ENCODE peak calls at places on chromosomes 4 and X, in four cellular contexts. One of them, this sample, is unnamed.

GRCh38 chr4:160142579-160142978 is 1039.7 kb downstream of the RAPGEF2 start:
- DNase-seq in GM12878: peak; percentile 75
- DNase-seq in HepG2: no peak
- DNase-seq in K562: no peak
- DNase-seq in this sample: no peak

GRCh38 chr4:149291463-149291862 is 524.2 kb downstream of the IQCM start:
- DNase-seq in GM12878: no peak
- DNase-seq in K562: no peak
- DNase-seq in HepG2: no peak
- DNase-seq in this sample: no peak

GRCh38 chr4:86935833-86936721 is 1.3 kb downstream of the AFF1 start:
- DNase-seq in GM12878: peak; percentile 88
- DNase-seq in HepG2: peak; percentile 62
- DNase-seq in K562: peak; percentile 89
- DNase-seq in this sample: peak; percentile 35

GRCh38 chr4:25112349-25113008 is 47.8 kb downstream of the SEPSECS start:
- DNase-seq in K562: no peak
- DNase-seq in HepG2: no peak
- DNase-seq in GM12878: no peak
- DNase-seq in this sample: no peak

GRCh38 chr4:84877051-84877833 is 89.2 kb downstream of the WDFY3 start:
- DNase-seq in GM12878: no peak
- DNase-seq in K562: no peak
- DNase-seq in HepG2: no peak
- DNase-seq in this sample: no peak

GRCh38 chrX:97524340-97524739 is 640.6 kb downstream of the RPA4 start:
- DNase-seq in HepG2: no peak
- DNase-seq in K562: no peak
- DNase-seq in GM12878: no peak
- DNase-seq in this sample: no peak

GRCh38 chr4:55399581-55399980 is 3.8 kb downstream of the TMEM165 start:
- DNase-seq in GM12878: no peak
- DNase-seq in HepG2: no peak
- DNase-seq in K562: no peak
- DNase-seq in this sample: no peak

GRCh38 chrX:30806187-30806728 is 82.8 kb downstream of the TAB3 start:
- DNase-seq in GM12878: no peak
- DNase-seq in K562: no peak
- DNase-seq in HepG2: no peak
- DNase-seq in this sample: no peak

GRCh38 chrX:3990569-3990968 is 277.1 kb upstream of the PRKX start:
- DNase-seq in K562: peak; percentile 2
- DNase-seq in HepG2: no peak
- DNase-seq in GM12878: no peak
- DNase-seq in this sample: no peak

GRCh38 chr4:139453041-139453370 is 915 bp upstream of the RAB33B start:
- DNase-seq in K562: peak; percentile 65
- DNase-seq in HepG2: peak; percentile 88
- DNase-seq in GM12878: peak; percentile 59
- DNase-seq in this sample: peak; percentile 53

GRCh38 chr4:792729-793108 is 33.2 kb downstream of the CPLX1 start:
- DNase-seq in K562: no peak
- DNase-seq in GM12878: no peak
- DNase-seq in HepG2: no peak
- DNase-seq in this sample: no peak

GRCh38 chrX:46574941-46575381 is 1.4 kb downstream of the CHST7 start:
- DNase-seq in HepG2: no peak
- DNase-seq in GM12878: no peak
- DNase-seq in K562: no peak
- DNase-seq in this sample: no peak

GRCh38 chrX:54494970-54495813 is 842 bp downstream of the FGD1 start:
- DNase-seq in HepG2: no peak
- DNase-seq in K562: no peak
- DNase-seq in GM12878: no peak
- DNase-seq in this sample: no peak

GRCh38 chrX:42414057-42414456 is 363.9 kb downstream of the PPP1R2C start:
- DNase-seq in K562: no peak
- DNase-seq in GM12878: no peak
- DNase-seq in HepG2: no peak
- DNase-seq in this sample: no peak

GRCh38 chrX:111483876-111484275 is 27.6 kb upstream of the SERTM2 start:
- DNase-seq in K562: no peak
- DNase-seq in GM12878: no peak
- DNase-seq in HepG2: no peak
- DNase-seq in this sample: no peak

GRCh38 chr4:19348746-19349145 is 903.0 kb upstream of the SLIT2 start:
- DNase-seq in K562: no peak
- DNase-seq in HepG2: no peak
- DNase-seq in GM12878: no peak
- DNase-seq in this sample: no peak

GRCh38 chr4:144449623-144450022 is 196.3 kb upstream of the HHIP start:
- DNase-seq in GM12878: no peak
- DNase-seq in HepG2: no peak
- DNase-seq in K562: no peak
- DNase-seq in this sample: no peak

GRCh38 chr4:177118596-177118995 is 191.1 kb upstream of the NEIL3 start:
- DNase-seq in HepG2: no peak
- DNase-seq in GM12878: no peak
- DNase-seq in K562: no peak
- DNase-seq in this sample: no peak

GRCh38 chrX:70421618-70422017 is 1.5 kb upstream of the GDPD2 start:
- DNase-seq in HepG2: no peak
- DNase-seq in GM12878: no peak
- DNase-seq in K562: no peak
- DNase-seq in this sample: no peak

GRCh38 chr4:168059251-168059650 is 33.1 kb upstream of the ANXA10 start:
- DNase-seq in K562: no peak
- DNase-seq in HepG2: no peak
- DNase-seq in GM12878: no peak
- DNase-seq in this sample: no peak

GRCh38 chr4:87103691-87104187 is 116.7 kb downstream of the KLHL8 start:
- DNase-seq in GM12878: no peak
- DNase-seq in K562: no peak
- DNase-seq in HepG2: no peak
- DNase-seq in this sample: no peak

GRCh38 chrX:38482183-38482582 is 79.2 kb upstream of the TSPAN7 start:
- DNase-seq in HepG2: no peak
- DNase-seq in GM12878: no peak
- DNase-seq in K562: no peak
- DNase-seq in this sample: no peak

GRCh38 chr4:1232661-1233621 is 16.0 kb downstream of the CTBP1 start:
- DNase-seq in K562: no peak
- DNase-seq in GM12878: no peak
- DNase-seq in HepG2: no peak
- DNase-seq in this sample: no peak

GRCh38 chr4:6469144-6469543 is 3.3 kb downstream of the PPP2R2C start:
- DNase-seq in GM12878: no peak
- DNase-seq in K562: no peak
- DNase-seq in HepG2: no peak
- DNase-seq in this sample: no peak

GRCh38 chr4:163949976-163950601 is 455.6 kb downstream of the TMA16 start:
- DNase-seq in HepG2: no peak
- DNase-seq in GM12878: no peak
- DNase-seq in K562: no peak
- DNase-seq in this sample: no peak

GRCh38 chr4:71974681-71975080 is 57.1 kb upstream of the NPFFR2 start:
- DNase-seq in GM12878: no peak
- DNase-seq in HepG2: no peak
- DNase-seq in K562: no peak
- DNase-seq in this sample: no peak

GRCh38 chrX:118116308-118117068 is at the start of gene KLHL13:
- DNase-seq in GM12878: no peak
- DNase-seq in K562: peak; percentile 81
- DNase-seq in HepG2: no peak
- DNase-seq in this sample: peak; percentile 71

GRCh38 chrX:50067435-50068292 is 133.1 kb downstream of the AKAP4 start:
- DNase-seq in HepG2: peak; percentile 66
- DNase-seq in K562: no peak
- DNase-seq in GM12878: no peak
- DNase-seq in this sample: peak; percentile 48

GRCh38 chr4:155943610-155944329 is 9.9 kb downstream of the CTSO start:
- DNase-seq in HepG2: no peak
- DNase-seq in K562: no peak
- DNase-seq in GM12878: no peak
- DNase-seq in this sample: no peak

GRCh38 chr4:119099227-119099910 is 36.3 kb upstream of the MYOZ2 start:
- DNase-seq in HepG2: no peak
- DNase-seq in GM12878: no peak
- DNase-seq in K562: no peak
- DNase-seq in this sample: no peak

GRCh38 chr4:82551734-82552133 is 10.1 kb downstream of the TMEM150C start:
- DNase-seq in HepG2: no peak
- DNase-seq in K562: no peak
- DNase-seq in GM12878: no peak
- DNase-seq in this sample: no peak

GRCh38 chr4:82560853-82561744 is 689 bp downstream of the TMEM150C start:
- DNase-seq in HepG2: no peak
- DNase-seq in GM12878: no peak
- DNase-seq in K562: no peak
- DNase-seq in this sample: peak; percentile 51

GRCh38 chr4:82553020-82553419 is 8.8 kb downstream of the TMEM150C start:
- DNase-seq in GM12878: no peak
- DNase-seq in K562: no peak
- DNase-seq in HepG2: no peak
- DNase-seq in this sample: no peak

GRCh38 chr4:82559735-82560120 is 2.1 kb downstream of the TMEM150C start:
- DNase-seq in GM12878: no peak
- DNase-seq in K562: no peak
- DNase-seq in HepG2: no peak
- DNase-seq in this sample: no peak

DNA sequence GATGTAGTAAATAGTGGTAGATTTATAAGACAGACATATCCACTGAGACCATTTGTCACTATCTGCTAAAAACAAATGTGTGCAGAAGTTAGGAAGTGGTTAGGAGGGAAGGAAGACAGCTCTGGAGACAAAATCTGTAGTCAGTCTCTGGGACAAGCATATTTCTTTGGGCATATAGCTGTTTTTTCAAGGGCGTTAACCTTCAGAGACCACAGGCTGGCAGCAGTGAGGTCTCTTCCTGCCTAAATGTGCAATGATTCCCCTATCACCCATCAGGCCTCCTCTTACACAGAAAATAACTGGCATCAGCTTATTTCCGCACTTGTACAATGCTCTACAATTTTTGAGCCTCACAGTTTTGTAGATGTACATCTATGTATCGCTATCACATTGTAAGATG is 6.5 kb downstream of the TMEM150C start:
- DNase-seq in K562: no peak
- DNase-seq in HepG2: no peak
- DNase-seq in GM12878: no peak
- DNase-seq in this sample: no peak
- TF ChIP-seq FOXM1 in K562: no peak
- TF ChIP-seq FOXM1 in HepG2: no peak
- TF ChIP-seq FOXM1 in GM12878: no peak
- TF ChIP-seq FOXM1 in this sample: no peak

DNA sequence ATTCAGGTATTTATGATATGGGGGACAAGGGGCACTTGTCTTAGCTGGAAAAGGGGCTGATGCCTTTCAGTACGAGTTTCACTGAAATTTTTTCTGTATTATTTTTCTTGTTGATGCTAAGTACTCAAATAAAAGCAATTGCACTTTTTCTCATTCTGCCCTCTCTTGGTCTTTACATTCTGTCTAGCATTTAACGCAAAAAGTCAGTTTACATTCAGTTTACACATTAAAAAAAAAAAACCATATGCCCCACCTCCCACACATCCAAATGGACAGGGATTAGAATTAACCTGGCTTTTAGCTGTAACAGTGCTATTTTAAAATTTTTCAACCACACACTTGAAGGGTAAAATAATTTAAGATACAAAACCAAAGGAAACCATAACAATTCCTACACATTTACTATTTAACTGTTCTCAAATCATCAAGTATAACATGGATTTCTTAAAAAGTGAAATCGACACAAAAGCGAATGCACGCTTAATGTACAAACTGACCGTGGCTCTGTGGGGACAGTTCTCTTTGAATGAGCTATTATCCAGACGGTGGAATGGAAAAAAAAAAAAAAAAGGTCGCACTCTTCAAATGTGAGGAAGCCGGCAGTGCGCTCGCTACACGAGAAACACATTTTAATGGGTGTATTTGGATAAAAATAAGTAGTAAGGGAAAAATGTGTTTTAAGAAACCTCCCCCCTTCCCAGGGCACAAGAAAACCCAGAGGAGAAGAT is 1.4 kb downstream of the AMMECR1 start:
- DNase-seq in GM12878: no peak
- DNase-seq in K562: no peak
- DNase-seq in HepG2: no peak
- DNase-seq in this sample: no peak
- TF ChIP-seq SP1 in GM12878: no peak
- TF ChIP-seq SP1 in K562: no peak
- TF ChIP-seq SP1 in HepG2: no peak
- TF ChIP-seq SP1 in this sample: no peak

DNA sequence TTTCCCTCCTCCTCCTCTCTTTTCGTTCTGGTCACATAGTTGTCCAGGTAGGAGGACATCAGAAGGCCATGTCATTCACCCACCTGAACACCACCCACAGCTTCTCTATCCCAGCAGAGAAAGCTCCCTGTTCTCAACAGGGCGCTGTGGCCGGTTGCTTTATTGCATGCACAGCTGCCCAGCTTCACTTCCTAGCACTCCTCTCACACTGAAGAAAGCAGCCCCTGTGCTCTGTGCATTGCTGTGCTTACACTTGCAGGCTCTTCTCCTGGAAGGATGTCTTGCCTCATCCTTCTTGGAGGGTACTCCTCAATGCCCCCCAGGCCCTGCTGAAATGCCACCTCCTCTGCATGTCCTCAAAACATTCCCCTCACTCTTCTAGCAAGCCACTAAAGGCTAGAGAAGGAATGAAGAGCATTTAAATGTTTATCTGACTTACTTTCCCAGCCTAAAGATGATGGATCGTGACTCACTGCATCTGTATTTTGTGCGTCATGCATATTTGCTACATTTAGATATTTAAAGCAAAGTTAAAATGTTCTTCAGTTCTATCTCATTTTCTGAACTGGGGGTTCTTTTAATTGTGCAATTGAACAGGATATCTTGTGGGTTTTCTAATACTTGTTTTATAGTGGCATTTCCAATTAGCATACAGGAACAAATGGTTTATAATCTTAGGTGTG is 186.4 kb upstream of the PUDP start:
- DNase-seq in K562: no peak
- DNase-seq in HepG2: no peak
- DNase-seq in GM12878: no peak
- DNase-seq in this sample: no peak
- TF ChIP-seq FOXK2 in K562: no peak
- TF ChIP-seq FOXK2 in HepG2: no peak
- TF ChIP-seq FOXK2 in GM12878: no peak
- TF ChIP-seq FOXK2 in this sample: no peak

DNA sequence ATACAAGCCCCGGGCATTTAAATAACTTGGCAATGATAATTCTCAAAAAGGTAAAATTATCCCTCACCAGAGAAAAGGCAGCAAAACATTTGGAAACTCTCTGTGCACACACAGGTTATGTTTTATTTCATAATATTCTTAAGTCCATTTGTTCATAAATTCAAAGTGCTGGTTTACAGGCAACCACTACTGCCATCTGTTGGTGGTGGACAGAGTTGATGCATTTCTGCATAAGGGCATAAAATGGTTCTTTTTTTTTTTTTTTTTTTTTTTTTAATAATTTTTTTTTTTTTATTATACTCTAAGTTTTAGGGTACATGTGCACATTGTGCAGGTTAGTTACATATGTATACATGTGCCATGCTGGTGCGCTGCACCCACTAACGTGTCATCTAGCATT is 31.5 kb upstream of the IL21 start:
- DNase-seq in HepG2: peak; percentile 14
- DNase-seq in K562: peak; percentile 44
- DNase-seq in GM12878: no peak
- DNase-seq in this sample: peak; percentile 34
- TF ChIP-seq FOXM1 in HepG2: no peak
- TF ChIP-seq FOXM1 in K562: no peak
- TF ChIP-seq FOXM1 in GM12878: no peak
- TF ChIP-seq FOXM1 in this sample: no peak